ENCODE peak calls at places on chromosomes 1 and 21, in nine cellular contexts. C is anterior cingulate cortex; G is chondrocyte; Q is NCI-H774; U is KG1; I is Peyer's patch; D is NCI-H2029; Z is head of caudate nucleus; H is stimulated activated CD8-positive, alpha-beta memory T cell treated with anti-CD3 and anti-CD28 coated beads, Interleukin-4, amount 100 ng/mL, for 1 hour. X is an unnamed sample.

GRCh38 chr1:34800214-34800613 is 7.4 kb downstream of the GJA4 start:
- DNase-seq in C (no peak), G (no peak), Q (no peak), U (no peak), I (no peak), D (no peak), Z (no peak), H (no peak), X (no peak)

GRCh38 chr21:35113064-35113463 is 64.0 kb upstream of the RUNX1 start:
- DNase-seq in C (no peak), G (no peak), Q (no peak), U (no peak), I (no peak), D (no peak), Z (no peak), H (no peak), X (no peak)

GRCh38 chr1:9294910-9295636 is 2.4 kb downstream of the SPSB1 start:
- DNase-seq in C (no peak), G (no peak), Q (no peak), U (no peak), I (peak), D (peak), Z (peak), H (no peak), X (no peak)

GRCh38 chr1:228048659-228049333 is 33.7 kb upstream of the ARF1 start:
- DNase-seq in C (no peak), G (peak), Q (no peak), U (no peak), I (no peak), D (no peak), Z (no peak), H (no peak), X (no peak)

GRCh38 chr1:11918779-11919519 is 7.3 kb downstream of the KIAA2013 start:
- DNase-seq in C (no peak), G (no peak), Q (no peak), U (no peak), I (no peak), D (no peak), Z (peak), H (no peak), X (no peak)

GRCh38 chr1:18635070-18635577 is 4.5 kb downstream of the PAX7 start:
- DNase-seq in C (no peak), G (no peak), Q (no peak), U (no peak), I (no peak), D (no peak), Z (no peak), H (no peak), X (no peak)

GRCh38 chr1:41728403-41729202 is 190.1 kb downstream of the HIVEP3 start:
- DNase-seq in C (peak), G (no peak), Q (no peak), U (no peak), I (peak), D (no peak), Z (peak), H (no peak), X (no peak)

GRCh38 chr1:3386603-3387002 is 67.9 kb upstream of the ARHGEF16 start:
- DNase-seq in C (no peak), G (no peak), Q (no peak), U (no peak), I (no peak), D (no peak), Z (no peak), H (no peak), X (no peak)

GRCh38 chr1:212141404-212141803 is 105.9 kb downstream of the DTL start:
- DNase-seq in C (no peak), G (no peak), Q (no peak), U (no peak), I (no peak), D (no peak), Z (no peak), H (no peak), X (no peak)

GRCh38 chr21:21182401-21182800 is 184.2 kb downstream of the NCAM2 start:
- DNase-seq in C (no peak), G (no peak), Q (no peak), U (no peak), I (no peak), D (no peak), Z (no peak), H (no peak), X (no peak)

GRCh38 chr1:235468970-235469369 is 35.3 kb downstream of the B3GALNT2 start:
- DNase-seq in C (no peak), G (no peak), Q (no peak), U (no peak), I (no peak), D (no peak), Z (no peak), H (no peak), X (no peak)

GRCh38 chr1:83676106-83676505 is 322.8 kb downstream of the TTLL7 start:
- DNase-seq in C (no peak), G (no peak), Q (no peak), U (no peak), I (no peak), D (no peak), Z (no peak), H (no peak), X (no peak)

GRCh38 chr21:26965567-26966359 is 1.1 kb downstream of the ADAMTS5 start:
- DNase-seq in C (no peak), G (peak), Q (no peak), U (no peak), I (peak), D (no peak), Z (peak), H (no peak), X (no peak)

GRCh38 chr1:10774615-10775310 is 21.7 kb downstream of the CASZ1 start:
- DNase-seq in C (no peak), G (no peak), Q (no peak), U (no peak), I (no peak), D (no peak), Z (no peak), H (no peak), X (no peak)

GRCh38 chr1:175597969-175598765 is 145.2 kb downstream of the TNR start:
- DNase-seq in C (no peak), G (no peak), Q (no peak), U (no peak), I (no peak), D (no peak), Z (no peak), H (no peak), X (no peak)

GRCh38 chr1:163258181-163258580 is 55.5 kb upstream of the RGS5 start:
- DNase-seq in C (no peak), G (no peak), Q (no peak), U (no peak), I (no peak), D (no peak), Z (no peak), H (no peak), X (no peak)

GRCh38 chr1:227767401-227768396 is 32.5 kb downstream of the SNAP47 start:
- DNase-seq in C (no peak), G (no peak), Q (no peak), U (no peak), I (no peak), D (no peak), Z (peak), H (no peak), X (no peak)

GRCh38 chr1:221834698-221835538 is 93.0 kb upstream of the DUSP10 start:
- DNase-seq in C (no peak), G (no peak), Q (no peak), U (no peak), I (no peak), D (no peak), Z (no peak), H (no peak), X (no peak)

GRCh38 chr1:158417586-158417985 is 8.5 kb downstream of the OR10K2 start:
- DNase-seq in C (no peak), G (no peak), Q (no peak), U (no peak), I (no peak), D (no peak), Z (no peak), H (no peak), X (no peak)

GRCh38 chr1:150165622-150166612 is 16.2 kb downstream of the PLEKHO1 start:
- DNase-seq in C (no peak), G (no peak), Q (peak), U (no peak), I (peak), D (peak), Z (peak), H (no peak), X (no peak)

GRCh38 chr1:116722016-116722838 is 32.0 kb upstream of the CD2 start:
- DNase-seq in C (no peak), G (no peak), Q (no peak), U (no peak), I (peak), D (no peak), Z (no peak), H (no peak), X (no peak)

GRCh38 chr1:181064030-181064594 is 24.4 kb upstream of the IER5 start:
- DNase-seq in C (no peak), G (no peak), Q (no peak), U (no peak), I (no peak), D (no peak), Z (no peak), H (no peak), X (no peak)

GRCh38 chr1:150477733-150478132 is 9.5 kb upstream of the TARS2 start:
- DNase-seq in C (no peak), G (no peak), Q (no peak), U (no peak), I (peak), D (no peak), Z (no peak), H (no peak), X (no peak)

GRCh38 chr1:248906741-248907661 is 966 bp downstream of the PGBD2 start:
- DNase-seq in C (no peak), G (no peak), Q (no peak), U (no peak), I (no peak), D (no peak), Z (no peak), H (no peak), X (no peak)

X was measured in CMK.